ENCODE peak calls at places on chromosome 19, in seven cellular contexts. One of them, this sample, is unnamed.

GRCh38 chr19:9370747-9371619 is 8.2 kb downstream of the ZNF177 start:
- DNase-seq in lower leg skin: no peak
- DNase-seq in adipocyte: no peak
- DNase-seq in astrocyte of the spinal cord: no peak
- DNase-seq in uterus: no peak
- DNase-seq in GM23248: no peak
- DNase-seq in cardiac fibroblast: no peak
- DNase-seq in this sample: no peak

GRCh38 chr19:10533656-10534386 is 9.9 kb upstream of the ATG4D start:
- DNase-seq in lower leg skin: no peak
- DNase-seq in GM23248: peak; percentile 79
- DNase-seq in uterus: no peak
- DNase-seq in astrocyte of the spinal cord: peak; percentile 61
- DNase-seq in adipocyte: peak; percentile 92
- DNase-seq in cardiac fibroblast: peak; percentile 90
- DNase-seq in this sample: peak; percentile 96

GRCh38 chr19:54002495-54003315 is 11.3 kb downstream of the CACNG6 start:
- DNase-seq in GM23248: no peak
- DNase-seq in astrocyte of the spinal cord: no peak
- DNase-seq in adipocyte: no peak
- DNase-seq in uterus: no peak
- DNase-seq in cardiac fibroblast: no peak
- DNase-seq in lower leg skin: no peak
- DNase-seq in this sample: peak; percentile 44

GRCh38 chr19:16373989-16374388 is 49.4 kb downstream of the KLF2 start:
- DNase-seq in GM23248: no peak
- DNase-seq in uterus: no peak
- DNase-seq in lower leg skin: no peak
- DNase-seq in cardiac fibroblast: no peak
- DNase-seq in astrocyte of the spinal cord: no peak
- DNase-seq in adipocyte: no peak
- DNase-seq in this sample: no peak

GRCh38 chr19:43495082-43495481 is 9.5 kb downstream of the PHLDB3 start:
- DNase-seq in uterus: no peak
- DNase-seq in adipocyte: no peak
- DNase-seq in GM23248: no peak
- DNase-seq in lower leg skin: peak; percentile 60
- DNase-seq in astrocyte of the spinal cord: no peak
- DNase-seq in cardiac fibroblast: no peak
- DNase-seq in this sample: no peak

GRCh38 chr19:17058236-17058635 is 17.0 kb downstream of the HAUS8 start:
- DNase-seq in adipocyte: peak; percentile 19
- DNase-seq in cardiac fibroblast: peak; percentile 40
- DNase-seq in astrocyte of the spinal cord: peak; percentile 38
- DNase-seq in uterus: no peak
- DNase-seq in lower leg skin: no peak
- DNase-seq in GM23248: peak; percentile 55
- DNase-seq in this sample: peak; percentile 40

GRCh38 chr19:27774337-27774736 is 1438.6 kb downstream of the UQCRFS1 start:
- DNase-seq in adipocyte: no peak
- DNase-seq in astrocyte of the spinal cord: no peak
- DNase-seq in lower leg skin: no peak
- DNase-seq in cardiac fibroblast: no peak
- DNase-seq in uterus: no peak
- DNase-seq in GM23248: peak; percentile 16
- DNase-seq in this sample: no peak

GRCh38 chr19:51029718-51030117 is 3.3 kb upstream of the KLK11 start:
- DNase-seq in adipocyte: no peak
- DNase-seq in astrocyte of the spinal cord: no peak
- DNase-seq in cardiac fibroblast: no peak
- DNase-seq in GM23248: no peak
- DNase-seq in lower leg skin: no peak
- DNase-seq in uterus: no peak
- DNase-seq in this sample: no peak

GRCh38 chr19:2405256-2405655 is 22.1 kb downstream of the TIMM13 start:
- DNase-seq in cardiac fibroblast: peak; percentile 21
- DNase-seq in GM23248: no peak
- DNase-seq in adipocyte: no peak
- DNase-seq in lower leg skin: no peak
- DNase-seq in astrocyte of the spinal cord: no peak
- DNase-seq in uterus: no peak
- DNase-seq in this sample: no peak

GRCh38 chr19:17806945-17807344 is 12.0 kb downstream of the B3GNT3 start:
- DNase-seq in adipocyte: no peak
- DNase-seq in cardiac fibroblast: no peak
- DNase-seq in lower leg skin: no peak
- DNase-seq in GM23248: no peak
- DNase-seq in astrocyte of the spinal cord: no peak
- DNase-seq in uterus: no peak
- DNase-seq in this sample: no peak

GRCh38 chr19:41521860-41522555 is 54.0 kb upstream of the CEACAM21 start:
- DNase-seq in astrocyte of the spinal cord: no peak
- DNase-seq in uterus: no peak
- DNase-seq in cardiac fibroblast: no peak
- DNase-seq in GM23248: peak; percentile 10
- DNase-seq in adipocyte: peak; percentile 6
- DNase-seq in lower leg skin: no peak
- DNase-seq in this sample: no peak
- H3K4me3 ChIP-seq in astrocyte of the spinal cord: no peak overlapping the region
- H3K4me3 ChIP-seq in uterus: no peak overlapping the region
- H3K4me3 ChIP-seq in cardiac fibroblast: no peak overlapping the region
- H3K4me3 ChIP-seq in GM23248: peak overlapping the region; percentile 57
- H3K4me3 ChIP-seq in adipocyte: peak overlapping the region; percentile 33
- H3K4me3 ChIP-seq in lower leg skin: peak overlapping the region; percentile 14
- H3K4me3 ChIP-seq in this sample: no peak overlapping the region

GRCh38 chr19:38252935-38253691 is 3.1 kb downstream of the PPP1R14A start:
- DNase-seq in astrocyte of the spinal cord: no peak
- DNase-seq in uterus: peak; percentile 61
- DNase-seq in adipocyte: no peak
- DNase-seq in cardiac fibroblast: no peak
- DNase-seq in GM23248: no peak
- DNase-seq in lower leg skin: no peak
- DNase-seq in this sample: no peak

GRCh38 chr19:38255759-38256052 is 468 bp downstream of the PPP1R14A start:
- DNase-seq in uterus: no peak
- DNase-seq in lower leg skin: no peak
- DNase-seq in GM23248: no peak
- DNase-seq in astrocyte of the spinal cord: no peak
- DNase-seq in adipocyte: no peak
- DNase-seq in cardiac fibroblast: no peak
- DNase-seq in this sample: no peak

GRCh38 chr19:38251564-38252051 is 4.6 kb downstream of the PPP1R14A start:
- DNase-seq in GM23248: peak; percentile 34
- DNase-seq in cardiac fibroblast: peak; percentile 59
- DNase-seq in lower leg skin: no peak
- DNase-seq in astrocyte of the spinal cord: no peak
- DNase-seq in adipocyte: peak; percentile 30
- DNase-seq in uterus: peak; percentile 55
- DNase-seq in this sample: no peak

GRCh38 chr19:38252385-38252784 is 3.8 kb downstream of the PPP1R14A start:
- DNase-seq in GM23248: no peak
- DNase-seq in uterus: no peak
- DNase-seq in cardiac fibroblast: no peak
- DNase-seq in adipocyte: no peak
- DNase-seq in lower leg skin: no peak
- DNase-seq in astrocyte of the spinal cord: no peak
- DNase-seq in this sample: no peak

GRCh38 chr19:38253788-38254187 is 2.4 kb downstream of the PPP1R14A start:
- DNase-seq in cardiac fibroblast: no peak
- DNase-seq in lower leg skin: no peak
- DNase-seq in astrocyte of the spinal cord: no peak
- DNase-seq in adipocyte: no peak
- DNase-seq in GM23248: no peak
- DNase-seq in uterus: no peak
- DNase-seq in this sample: no peak
- H3K4me3 ChIP-seq in cardiac fibroblast: no peak overlapping the region
- H3K4me3 ChIP-seq in lower leg skin: no peak overlapping the region
- H3K4me3 ChIP-seq in astrocyte of the spinal cord: no peak overlapping the region
- H3K4me3 ChIP-seq in adipocyte: no peak overlapping the region
- H3K4me3 ChIP-seq in GM23248: no peak overlapping the region
- H3K4me3 ChIP-seq in uterus: peak overlapping the region; percentile 23
- H3K4me3 ChIP-seq in this sample: no peak overlapping the region

DNA sequence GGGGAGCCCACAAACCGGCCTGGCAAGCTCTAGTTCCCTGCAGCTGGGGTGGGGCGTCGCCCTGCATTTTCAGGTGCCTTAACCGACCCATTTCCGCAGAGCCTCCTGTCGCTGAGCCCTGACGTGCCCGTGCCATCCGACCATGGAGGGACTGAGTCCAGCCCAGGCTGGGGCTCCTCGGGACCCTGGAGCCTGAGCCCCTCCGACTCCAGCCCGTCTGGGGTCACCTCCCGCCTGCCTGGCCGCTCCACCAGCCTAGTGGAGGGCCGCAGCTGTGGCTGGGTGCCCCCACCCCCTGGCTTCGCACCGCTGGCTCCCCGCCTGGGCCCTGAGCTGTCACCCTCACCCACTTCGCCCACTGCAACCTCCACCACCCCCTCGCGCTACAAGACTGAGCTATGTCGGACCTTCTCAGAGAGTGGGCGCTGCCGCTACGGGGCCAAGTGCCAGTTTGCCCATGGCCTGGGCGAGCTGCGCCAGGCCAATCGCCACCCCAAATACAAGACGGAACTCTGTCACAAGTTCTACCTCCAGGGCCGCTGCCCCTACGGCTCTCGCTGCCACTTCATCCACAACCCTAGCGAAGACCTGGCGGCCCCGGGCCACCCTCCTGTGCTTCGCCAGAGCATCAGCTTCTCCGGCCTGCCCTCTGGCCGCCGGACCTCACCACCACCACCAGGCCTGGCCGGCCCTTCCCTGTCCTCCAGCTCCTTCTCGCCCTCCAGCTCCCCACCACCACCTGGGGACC is 1.2 kb downstream of the ZFP36 start:
- DNase-seq in GM23248: peak; percentile 64
- DNase-seq in lower leg skin: peak; percentile 94
- DNase-seq in uterus: peak; percentile 64
- DNase-seq in adipocyte: peak; percentile 66
- DNase-seq in cardiac fibroblast: peak; percentile 63
- DNase-seq in astrocyte of the spinal cord: no peak
- DNase-seq in this sample: peak; percentile 28
- H3K4me3 ChIP-seq in GM23248: peak overlapping the region; percentile 87
- H3K4me3 ChIP-seq in lower leg skin: peak overlapping the region; percentile 99
- H3K4me3 ChIP-seq in uterus: peak overlapping the region; percentile 98
- H3K4me3 ChIP-seq in adipocyte: peak overlapping the region; percentile 99
- H3K4me3 ChIP-seq in cardiac fibroblast: peak overlapping the region; percentile 92
- H3K4me3 ChIP-seq in astrocyte of the spinal cord: peak overlapping the region; percentile 98
- H3K4me3 ChIP-seq in this sample: peak overlapping the region; percentile 94

GRCh38 chr19:5292453-5292842 is 48.2 kb downstream of the PTPRS start:
- DNase-seq in astrocyte of the spinal cord: no peak
- DNase-seq in lower leg skin: no peak
- DNase-seq in adipocyte: peak; percentile 71
- DNase-seq in cardiac fibroblast: peak; percentile 56
- DNase-seq in uterus: no peak
- DNase-seq in GM23248: peak; percentile 67
- DNase-seq in this sample: no peak
- H3K4me3 ChIP-seq in astrocyte of the spinal cord: peak overlapping the region; percentile 60
- H3K4me3 ChIP-seq in lower leg skin: peak overlapping the region; percentile 41
- H3K4me3 ChIP-seq in adipocyte: peak overlapping the region; percentile 93
- H3K4me3 ChIP-seq in cardiac fibroblast: peak overlapping the region; percentile 72
- H3K4me3 ChIP-seq in uterus: peak overlapping the region; percentile 72
- H3K4me3 ChIP-seq in GM23248: peak overlapping the region; percentile 81
- H3K4me3 ChIP-seq in this sample: peak overlapping the region; percentile 85

GRCh38 chr19:39514840-39515550 is at the start of gene SELENOV:
- DNase-seq in cardiac fibroblast: peak; percentile 5
- DNase-seq in adipocyte: no peak
- DNase-seq in GM23248: no peak
- DNase-seq in uterus: no peak
- DNase-seq in astrocyte of the spinal cord: no peak
- DNase-seq in lower leg skin: no peak
- DNase-seq in this sample: no peak

GRCh38 chr19:39518458-39518857 is 3.5 kb downstream of the SELENOV start:
- DNase-seq in lower leg skin: no peak
- DNase-seq in cardiac fibroblast: no peak
- DNase-seq in uterus: no peak
- DNase-seq in astrocyte of the spinal cord: no peak
- DNase-seq in GM23248: no peak
- DNase-seq in adipocyte: no peak
- DNase-seq in this sample: no peak

GRCh38 chr19:39517432-39517831 is 2.5 kb downstream of the SELENOV start:
- DNase-seq in cardiac fibroblast: no peak
- DNase-seq in GM23248: no peak
- DNase-seq in astrocyte of the spinal cord: no peak
- DNase-seq in uterus: no peak
- DNase-seq in adipocyte: no peak
- DNase-seq in lower leg skin: no peak
- DNase-seq in this sample: no peak

GRCh38 chr19:39515551-39516191 is 732 bp downstream of the SELENOV start:
- DNase-seq in adipocyte: no peak
- DNase-seq in cardiac fibroblast: no peak
- DNase-seq in astrocyte of the spinal cord: no peak
- DNase-seq in uterus: no peak
- DNase-seq in lower leg skin: no peak
- DNase-seq in GM23248: no peak
- DNase-seq in this sample: no peak

DNA sequence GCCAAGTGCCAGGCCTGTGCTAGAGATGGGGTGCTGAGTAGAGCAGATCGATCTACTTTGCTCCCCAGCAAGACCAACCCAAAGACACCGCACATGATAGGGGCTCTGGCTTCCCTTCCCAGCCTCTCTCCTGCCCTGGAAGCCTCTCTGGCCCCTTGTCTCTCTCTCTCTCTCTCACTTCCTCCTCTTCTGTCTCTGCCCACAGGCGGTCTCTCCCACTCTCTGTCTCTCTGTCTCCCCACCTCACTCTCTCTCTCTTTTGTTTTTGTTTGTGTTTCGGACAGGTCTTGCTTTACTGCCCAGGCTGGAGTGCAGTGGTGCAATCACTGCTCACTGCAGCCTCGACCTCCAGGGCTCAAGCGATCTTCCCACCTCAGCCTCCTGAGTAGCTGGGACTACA is 1.3 kb downstream of the SELENOV start:
- DNase-seq in adipocyte: no peak
- DNase-seq in astrocyte of the spinal cord: no peak
- DNase-seq in cardiac fibroblast: no peak
- DNase-seq in uterus: no peak
- DNase-seq in lower leg skin: no peak
- DNase-seq in GM23248: no peak
- DNase-seq in this sample: no peak
- H3K4me3 ChIP-seq in adipocyte: no peak overlapping the region
- H3K4me3 ChIP-seq in astrocyte of the spinal cord: no peak overlapping the region
- H3K4me3 ChIP-seq in cardiac fibroblast: no peak overlapping the region
- H3K4me3 ChIP-seq in uterus: no peak overlapping the region
- H3K4me3 ChIP-seq in lower leg skin: no peak overlapping the region
- H3K4me3 ChIP-seq in GM23248: no peak overlapping the region
- H3K4me3 ChIP-seq in this sample: no peak overlapping the region

GRCh38 chr19:14248578-14249011 is 42.6 kb upstream of the ADGRL1 start:
- DNase-seq in adipocyte: peak; percentile 32
- DNase-seq in cardiac fibroblast: peak; percentile 74
- DNase-seq in lower leg skin: peak; percentile 87
- DNase-seq in astrocyte of the spinal cord: peak; percentile 61
- DNase-seq in GM23248: peak; percentile 41
- DNase-seq in uterus: peak; percentile 66
- DNase-seq in this sample: peak; percentile 9
- H3K4me3 ChIP-seq in adipocyte: no peak overlapping the region
- H3K4me3 ChIP-seq in cardiac fibroblast: peak overlapping the region; percentile 42
- H3K4me3 ChIP-seq in lower leg skin: peak overlapping the region; percentile 30
- H3K4me3 ChIP-seq in astrocyte of the spinal cord: peak overlapping the region; percentile 33
- H3K4me3 ChIP-seq in GM23248: peak overlapping the region; percentile 74
- H3K4me3 ChIP-seq in uterus: peak overlapping the region; percentile 68
- H3K4me3 ChIP-seq in this sample: peak overlapping the region; percentile 48

GRCh38 chr19:3664879-3665642 is 35.2 kb downstream of the PIP5K1C start:
- DNase-seq in astrocyte of the spinal cord: no peak
- DNase-seq in adipocyte: no peak
- DNase-seq in cardiac fibroblast: no peak
- DNase-seq in uterus: no peak
- DNase-seq in GM23248: no peak
- DNase-seq in lower leg skin: no peak
- DNase-seq in this sample: no peak
- H3K4me3 ChIP-seq in astrocyte of the spinal cord: no peak overlapping the region
- H3K4me3 ChIP-seq in adipocyte: no peak overlapping the region
- H3K4me3 ChIP-seq in cardiac fibroblast: no peak overlapping the region
- H3K4me3 ChIP-seq in uterus: no peak overlapping the region
- H3K4me3 ChIP-seq in GM23248: no peak overlapping the region
- H3K4me3 ChIP-seq in lower leg skin: no peak overlapping the region
- H3K4me3 ChIP-seq in this sample: no peak overlapping the region

GRCh38 chr19:46471116-46471733 is at the start of gene PNMA8A:
- DNase-seq in GM23248: peak; percentile 84
- DNase-seq in uterus: peak; percentile 91
- DNase-seq in lower leg skin: no peak
- DNase-seq in cardiac fibroblast: peak; percentile 94
- DNase-seq in adipocyte: peak; percentile 85
- DNase-seq in astrocyte of the spinal cord: peak; percentile 78
- DNase-seq in this sample: peak; percentile 86
- H3K4me3 ChIP-seq in GM23248: peak within 1 kb of the TSS; percentile 64
- H3K4me3 ChIP-seq in uterus: peak within 1 kb of the TSS; percentile 13
- H3K4me3 ChIP-seq in lower leg skin: no peak within 1 kb of the TSS
- H3K4me3 ChIP-seq in cardiac fibroblast: peak within 1 kb of the TSS; percentile 40
- H3K4me3 ChIP-seq in adipocyte: peak within 1 kb of the TSS; percentile 70
- H3K4me3 ChIP-seq in astrocyte of the spinal cord: peak within 1 kb of the TSS; percentile 27
- H3K4me3 ChIP-seq in this sample: peak within 1 kb of the TSS; percentile 56

This sample was measured in fibroblast of the aortic adventitia.